ENCODE peak calls at places on chromosomes 1 and 21, in four cellular contexts. One of them, this sample, is unnamed.

GRCh38 chr21:36092676-36093075 is 22.9 kb downstream of the CBR1 start:
- DNase-seq in WTC11: no peak
- DNase-seq in GM12878: no peak
- DNase-seq in HepG2: no peak
- DNase-seq in this sample: no peak

GRCh38 chr1:42165511-42166210 is 1.1 kb upstream of the GUCA2A start:
- DNase-seq in WTC11: no peak
- DNase-seq in GM12878: no peak
- DNase-seq in HepG2: peak
- DNase-seq in this sample: no peak

GRCh38 chr1:154198756-154199562 is 7.1 kb upstream of the TPM3 start:
- DNase-seq in WTC11: peak
- DNase-seq in GM12878: no peak
- DNase-seq in HepG2: peak
- DNase-seq in this sample: peak

GRCh38 chr1:29383972-29384371 is 147.7 kb downstream of the PTPRU start:
- DNase-seq in WTC11: no peak
- DNase-seq in GM12878: no peak
- DNase-seq in HepG2: no peak
- DNase-seq in this sample: no peak

GRCh38 chr1:24384251-24385090 is 29.1 kb downstream of the STPG1 start:
- DNase-seq in WTC11: no peak
- DNase-seq in GM12878: no peak
- DNase-seq in HepG2: no peak
- DNase-seq in this sample: no peak

GRCh38 chr1:222306011-222306410 is 241.9 kb downstream of the HHIPL2 start:
- DNase-seq in WTC11: no peak
- DNase-seq in GM12878: no peak
- DNase-seq in HepG2: no peak
- DNase-seq in this sample: no peak

GRCh38 chr1:239976130-239976968 is 115.3 kb upstream of the FMN2 start:
- DNase-seq in WTC11: peak
- DNase-seq in GM12878: no peak
- DNase-seq in HepG2: peak
- DNase-seq in this sample: peak

GRCh38 chr21:16678479-16678878 is 834.4 kb upstream of the CXADR start:
- DNase-seq in WTC11: no peak
- DNase-seq in GM12878: no peak
- DNase-seq in HepG2: no peak
- DNase-seq in this sample: no peak

GRCh38 chr1:81208441-81208840 is 592.3 kb upstream of the ADGRL2 start:
- DNase-seq in WTC11: no peak
- DNase-seq in GM12878: no peak
- DNase-seq in HepG2: no peak
- DNase-seq in this sample: no peak

GRCh38 chr1:9410737-9411297 is 118.1 kb downstream of the SPSB1 start:
- DNase-seq in WTC11: no peak
- DNase-seq in GM12878: peak
- DNase-seq in HepG2: peak
- DNase-seq in this sample: peak

GRCh38 chr1:20178634-20179368 is 7.1 kb upstream of the UBXN10 start:
- DNase-seq in WTC11: no peak
- DNase-seq in GM12878: no peak
- DNase-seq in HepG2: no peak
- DNase-seq in this sample: no peak

GRCh38 chr1:94962745-94963265 is 35.9 kb upstream of the CNN3 start:
- DNase-seq in WTC11: no peak
- DNase-seq in GM12878: peak
- DNase-seq in HepG2: peak
- DNase-seq in this sample: peak

GRCh38 chr1:97423397-97423796 is 497.4 kb downstream of the DPYD start:
- DNase-seq in WTC11: no peak
- DNase-seq in GM12878: no peak
- DNase-seq in HepG2: no peak
- DNase-seq in this sample: no peak

GRCh38 chr1:20530261-20530660 is 22.1 kb upstream of the FAM43B start:
- DNase-seq in WTC11: no peak
- DNase-seq in GM12878: no peak
- DNase-seq in HepG2: no peak
- DNase-seq in this sample: no peak

GRCh38 chr1:50438945-50439344 is 15.7 kb upstream of the DMRTA2 start:
- DNase-seq in WTC11: no peak
- DNase-seq in GM12878: no peak
- DNase-seq in HepG2: no peak
- DNase-seq in this sample: no peak

GRCh38 chr1:16921391-16922185 is at the start of gene CROCC:
- DNase-seq in WTC11: peak
- DNase-seq in GM12878: no peak
- DNase-seq in HepG2: no peak
- DNase-seq in this sample: peak

GRCh38 chr1:9628541-9629444 is 22.7 kb upstream of the PIK3CD start:
- DNase-seq in WTC11: no peak
- DNase-seq in GM12878: peak
- DNase-seq in HepG2: no peak
- DNase-seq in this sample: no peak

GRCh38 chr1:36731226-36732037 is 248.7 kb upstream of the CSF3R start:
- DNase-seq in WTC11: peak
- DNase-seq in GM12878: no peak
- DNase-seq in HepG2: no peak
- DNase-seq in this sample: peak

GRCh38 chr1:162285149-162285561 is 91.5 kb downstream of the SPATA46 start:
- DNase-seq in WTC11: no peak
- DNase-seq in GM12878: no peak
- DNase-seq in HepG2: peak
- DNase-seq in this sample: no peak

GRCh38 chr1:55476445-55477015 is 261.4 kb upstream of the USP24 start:
- DNase-seq in WTC11: no peak
- DNase-seq in GM12878: no peak
- DNase-seq in HepG2: no peak
- DNase-seq in this sample: no peak

GRCh38 chr1:3795453-3796214 is 664 bp downstream of the LRRC47 start:
- DNase-seq in WTC11: no peak
- DNase-seq in GM12878: no peak
- DNase-seq in HepG2: peak
- DNase-seq in this sample: peak

GRCh38 chr1:145977486-145978476 is 13.3 kb downstream of the POLR3GL start:
- DNase-seq in WTC11: peak
- DNase-seq in GM12878: no peak
- DNase-seq in HepG2: peak
- DNase-seq in this sample: peak

GRCh38 chr1:240189386-240189989 is 97.8 kb downstream of the FMN2 start:
- DNase-seq in WTC11: peak
- DNase-seq in GM12878: no peak
- DNase-seq in HepG2: peak
- DNase-seq in this sample: peak

GRCh38 chr1:29639741-29640427 is 403.6 kb downstream of the PTPRU start:
- DNase-seq in WTC11: no peak
- DNase-seq in GM12878: no peak
- DNase-seq in HepG2: no peak
- DNase-seq in this sample: no peak

GRCh38 chr1:112397051-112397471 is 1.0 kb downstream of the CTTNBP2NL start:
- DNase-seq in WTC11: no peak
- DNase-seq in GM12878: no peak
- DNase-seq in HepG2: no peak
- DNase-seq in this sample: no peak

GRCh38 chr1:27044613-27045091 is 32.0 kb upstream of the TENT5B start:
- DNase-seq in WTC11: peak
- DNase-seq in GM12878: peak
- DNase-seq in HepG2: peak
- DNase-seq in this sample: peak
- TF ChIP-seq TCF7 in WTC11: no peak
- TF ChIP-seq TCF7 in GM12878: no peak
- TF ChIP-seq TCF7 in HepG2: no peak
- TF ChIP-seq TCF7 in this sample: no peak

GRCh38 chr1:88593358-88593757 is 90.7 kb upstream of the PKN2 start:
- DNase-seq in WTC11: no peak
- DNase-seq in GM12878: no peak
- DNase-seq in HepG2: no peak
- DNase-seq in this sample: no peak

DNA sequence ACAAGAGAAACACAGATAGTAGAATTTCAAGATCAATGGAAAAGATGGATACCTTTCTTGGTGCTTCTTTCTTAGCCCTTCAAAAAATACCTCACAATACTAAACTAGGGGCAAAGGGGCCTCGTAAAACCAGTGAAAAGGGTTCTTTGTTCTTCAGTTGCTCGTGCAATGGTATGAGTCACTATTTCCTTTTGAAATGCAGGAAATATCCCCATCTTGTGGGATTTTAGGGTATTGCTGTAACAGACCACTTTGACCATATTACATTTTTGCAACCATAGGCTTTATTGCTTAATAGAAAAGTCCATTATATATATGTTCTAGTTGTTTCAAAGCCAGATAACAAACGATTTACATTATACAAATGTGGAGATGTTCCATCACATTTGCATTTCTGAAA is 88.7 kb upstream of the PKN2 start:
- DNase-seq in WTC11: no peak
- DNase-seq in GM12878: peak
- DNase-seq in HepG2: peak
- DNase-seq in this sample: peak
- TF ChIP-seq TCF7 in WTC11: no peak
- TF ChIP-seq TCF7 in GM12878: no peak
- TF ChIP-seq TCF7 in HepG2: no peak
- TF ChIP-seq TCF7 in this sample: no peak

DNA sequence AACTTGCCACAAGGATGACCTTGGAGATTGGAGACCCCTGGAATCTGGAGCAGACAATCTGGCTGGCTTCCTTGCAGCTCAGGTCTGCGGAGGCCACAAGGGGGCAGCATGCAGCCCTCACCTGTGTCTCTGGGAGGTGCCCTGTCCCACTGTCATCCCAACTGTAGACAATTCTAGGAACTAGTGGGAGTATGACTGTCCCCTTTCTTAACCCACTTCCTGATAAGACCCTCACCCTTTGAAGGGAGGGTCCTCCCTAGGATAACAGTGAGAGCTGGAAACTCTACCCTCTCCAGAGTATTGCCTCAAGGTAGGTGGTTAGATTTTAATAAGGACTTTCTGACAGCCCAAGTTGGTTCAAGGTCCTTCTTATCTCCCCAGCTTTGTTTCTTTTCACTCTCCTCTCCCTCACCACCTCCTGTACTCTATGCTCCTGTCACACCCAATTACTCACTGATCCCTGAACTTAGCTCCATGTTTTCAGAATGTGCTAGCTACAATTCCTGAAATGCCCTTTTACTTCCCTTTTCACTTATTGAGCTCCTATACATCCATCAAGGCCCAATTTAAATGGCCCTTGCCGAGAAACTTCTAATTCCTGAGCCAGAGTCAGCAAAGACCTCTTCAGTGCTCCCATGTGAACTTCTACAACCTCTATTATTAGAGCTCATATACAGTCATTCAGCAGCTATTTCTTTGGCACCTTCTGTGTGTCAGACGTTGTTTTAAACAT is 9.2 kb upstream of the KCNQ4 start:
- DNase-seq in WTC11: peak
- DNase-seq in GM12878: no peak
- DNase-seq in HepG2: peak
- DNase-seq in this sample: peak
- TF ChIP-seq TCF7 in WTC11: no peak
- TF ChIP-seq TCF7 in GM12878: no peak
- TF ChIP-seq TCF7 in HepG2: no peak
- TF ChIP-seq TCF7 in this sample: no peak

DNA sequence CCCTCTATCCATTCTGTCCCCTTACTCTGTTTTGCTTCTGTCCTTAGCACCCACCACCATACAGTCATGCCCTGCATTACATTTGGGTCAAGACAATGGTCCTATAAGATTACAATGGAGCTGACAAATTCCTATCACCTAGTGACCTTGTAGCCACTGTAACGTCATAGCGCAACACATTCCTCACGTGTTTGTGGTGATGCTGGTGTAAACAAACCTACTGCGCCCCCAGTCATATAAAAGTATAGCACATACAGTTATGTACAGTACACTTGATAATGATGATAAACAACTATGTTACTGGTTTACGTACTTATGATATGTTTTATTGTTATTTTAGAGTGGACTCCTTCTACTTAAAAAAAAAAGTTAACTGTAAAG is 4.2 kb upstream of the CITED4 start:
- DNase-seq in WTC11: no peak
- DNase-seq in GM12878: no peak
- DNase-seq in HepG2: peak
- DNase-seq in this sample: peak
- TF ChIP-seq TCF7 in WTC11: no peak
- TF ChIP-seq TCF7 in GM12878: no peak
- TF ChIP-seq TCF7 in HepG2: no peak
- TF ChIP-seq TCF7 in this sample: no peak

DNA sequence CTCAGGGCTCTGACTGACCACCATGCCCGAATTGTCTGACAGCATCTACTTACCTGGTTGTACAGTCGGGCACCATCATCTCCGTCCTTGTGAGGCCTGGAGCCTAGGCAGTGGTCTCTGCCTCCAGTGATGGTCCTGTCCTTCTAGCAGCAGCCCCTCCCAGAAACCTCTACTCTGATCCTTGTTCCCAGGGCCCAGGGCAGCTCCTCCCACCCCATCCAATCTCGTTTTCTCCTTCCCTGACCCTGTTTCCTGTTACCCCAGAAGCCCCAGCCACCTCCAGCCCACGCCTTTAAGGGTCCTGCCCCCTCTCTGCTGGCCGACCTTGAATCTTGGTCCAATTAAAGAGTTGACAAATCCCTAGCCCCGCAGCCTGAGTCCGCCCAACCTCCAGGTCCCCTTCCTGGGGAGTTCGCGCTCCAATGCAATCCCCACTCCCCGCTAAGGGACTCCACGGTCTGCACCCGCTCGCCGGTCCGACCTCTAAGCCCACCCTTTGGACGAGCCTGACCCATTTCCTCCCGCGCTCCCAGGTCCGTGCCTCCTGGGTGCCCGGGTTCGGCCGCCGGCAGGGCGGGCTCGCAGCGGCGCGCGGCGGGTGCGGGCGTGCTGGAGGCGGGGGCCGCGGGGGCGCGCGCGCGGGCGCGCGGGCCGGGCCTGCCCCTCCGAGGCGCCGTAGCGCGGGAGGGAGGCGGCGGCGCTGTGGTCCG is at the start of gene B4GALT2:
- DNase-seq in WTC11: peak
- DNase-seq in GM12878: no peak
- DNase-seq in HepG2: peak
- DNase-seq in this sample: peak
- TF ChIP-seq TCF7 in WTC11: no peak
- TF ChIP-seq TCF7 in GM12878: no peak
- TF ChIP-seq TCF7 in HepG2: no peak
- TF ChIP-seq TCF7 in this sample: no peak